ENCODE peak calls at places on chromosomes 13 and 19, in six cellular contexts. P is cardiac muscle cell, X is ascending aorta, U is fibroblast of lung, W is astrocyte of the spinal cord, Z is astrocyte of the cerebellum. N is an unnamed sample.

GRCh38 chr19:1064661-1065605 is 2.0 kb upstream of the ARHGAP45 start:
- DNase-seq in P (peak), X (peak), U (peak), W (peak), Z (peak), N (no peak)

GRCh38 chr13:110209950-110210603 is 96.9 kb downstream of the COL4A1 start:
- DNase-seq in P (no peak), X (no peak), U (no peak), W (no peak), Z (no peak), N (no peak)

GRCh38 chr19:42188665-42189064 is 28.8 kb downstream of the DEDD2 start:
- DNase-seq in P (no peak), X (no peak), U (no peak), W (no peak), Z (no peak), N (no peak)

GRCh38 chr19:44988896-44989563 is 12.2 kb upstream of the RELB start:
- DNase-seq in P (peak), X (peak), U (peak), W (peak), Z (peak), N (no peak)

GRCh38 chr13:114281351-114282142 is at the start of gene UPF3A:
- DNase-seq in P (peak), X (peak), U (peak), W (peak), Z (peak), N (no peak)

GRCh38 chr13:48505597-48506091 is 27.2 kb downstream of the RCBTB2 start:
- DNase-seq in P (no peak), X (peak), U (no peak), W (no peak), Z (no peak), N (no peak)

GRCh38 chr19:19747357-19748220 is 14.7 kb upstream of the ZNF14 start:
- DNase-seq in P (no peak), X (peak), U (no peak), W (no peak), Z (no peak), N (no peak)

GRCh38 chr19:3491396-3492119 is 8.3 kb upstream of the SMIM44 start:
- DNase-seq in P (no peak), X (no peak), U (no peak), W (no peak), Z (no peak), N (no peak)

GRCh38 chr19:6030214-6030507 is 52.2 kb upstream of the RANBP3 start:
- DNase-seq in P (peak), X (no peak), U (peak), W (peak), Z (peak), N (no peak)

GRCh38 chr13:99078014-99078771 is 100.3 kb upstream of the DOCK9 start:
- DNase-seq in P (no peak), X (no peak), U (no peak), W (no peak), Z (no peak), N (no peak)

GRCh38 chr19:54654447-54655321 is 8.1 kb upstream of the LILRB4 start:
- DNase-seq in P (no peak), X (no peak), U (no peak), W (no peak), Z (no peak), N (no peak)
- TF ChIP-seq CTCF in P (no peak), X (no peak), U (no peak), W (no peak), Z (no peak), N (no peak)

DNA sequence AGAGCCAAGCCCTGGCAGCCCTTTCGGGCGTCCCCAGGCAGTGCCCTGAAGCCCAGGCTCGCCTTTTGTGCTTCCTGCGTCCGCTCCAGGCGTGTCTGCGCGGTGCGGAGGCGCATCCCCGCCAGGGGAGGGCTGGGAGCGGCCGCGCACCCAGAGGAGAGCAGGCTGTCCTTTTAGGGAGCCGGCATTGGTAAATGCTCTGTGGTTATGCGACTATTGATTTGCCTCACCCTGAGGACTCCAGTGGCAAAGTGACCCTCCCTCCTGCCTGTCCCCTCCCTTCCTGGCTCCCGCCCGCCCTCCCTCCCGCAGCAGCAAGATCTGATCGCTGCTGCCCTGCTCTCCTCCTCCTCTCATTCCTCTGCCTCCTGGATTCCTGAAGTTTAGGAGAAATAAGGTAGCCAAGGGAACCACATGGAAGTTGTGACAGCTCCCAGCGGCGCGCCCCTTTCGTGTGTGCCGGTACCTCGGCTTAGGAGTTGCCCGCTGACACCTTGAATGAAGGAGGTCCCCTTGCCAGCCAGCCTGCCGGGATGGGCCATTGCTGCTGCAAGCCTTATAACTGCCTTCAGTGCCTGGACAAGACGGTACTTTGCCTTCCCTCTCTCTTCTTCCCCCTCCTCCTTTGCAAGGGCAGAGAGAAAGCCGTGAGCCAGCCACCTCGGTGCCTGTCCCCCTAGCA is 167.0 kb downstream of the SLC7A1 start:
- DNase-seq in P (peak), X (peak), U (peak), W (no peak), Z (no peak), N (no peak)
- H3K4me3 ChIP-seq in P (peak), X (peak), U (peak), W (peak), Z (peak), N (peak)

DNA sequence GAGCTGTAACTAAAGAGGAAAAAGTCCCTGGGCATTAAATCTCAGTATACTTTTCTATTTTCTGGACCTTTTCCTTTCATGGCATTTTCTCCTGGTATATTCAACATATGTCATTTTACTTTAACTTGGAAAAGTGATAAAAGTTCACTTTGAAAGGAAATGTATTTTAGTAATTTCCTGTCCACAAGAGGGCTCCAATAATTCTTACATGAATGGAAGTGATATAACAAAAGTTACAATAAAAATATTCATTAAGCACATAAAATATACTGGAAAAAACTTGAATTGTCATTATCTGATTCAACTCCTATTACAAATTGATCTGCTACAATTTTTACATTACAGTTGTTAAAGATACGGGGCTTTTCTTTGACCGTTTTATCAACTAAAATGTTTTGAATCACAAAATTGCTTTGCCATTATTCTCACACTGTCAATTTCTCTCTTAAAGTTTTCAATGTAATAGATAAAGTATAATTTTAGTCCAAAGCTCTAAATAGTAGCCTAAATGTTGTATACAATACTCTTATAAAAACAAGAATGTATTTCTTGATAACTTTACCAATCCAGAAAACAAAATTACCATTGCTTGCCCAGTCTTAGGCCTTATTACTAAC is 4.9 kb downstream of the UBL3 start:
- DNase-seq in P (peak), X (no peak), U (peak), W (peak), Z (no peak), N (no peak)
- TF ChIP-seq CTCF in P (peak), X (peak), U (no peak), W (peak), Z (peak), N (no peak)

GRCh38 chr13:46468570-46468969 is 81.5 kb upstream of the RUBCNL start:
- DNase-seq in P (no peak), X (no peak), U (no peak), W (no peak), Z (no peak), N (no peak)
- H3K4me3 ChIP-seq in P (no peak), X (no peak), U (no peak), W (no peak), Z (no peak), N (no peak)

N was measured in AG04449.